ENCODE peak calls at places on chromosome 5, in eight cellular contexts. One of them, this sample, is unnamed.

GRCh38 chr5:78424680-78425079 is 64.3 kb downstream of the SCAMP1 start:
- DNase-seq in cardiac muscle cell: no peak
- DNase-seq in PC-9: no peak
- DNase-seq in fibroblast of lung: no peak
- DNase-seq in lung: no peak
- DNase-seq in esophagus squamous epithelium: no peak
- DNase-seq in trophoblast cell: no peak
- DNase-seq in epithelial cell of prostate: no peak
- DNase-seq in this sample: no peak

GRCh38 chr5:28685794-28686193 is 1647.4 kb upstream of the CDH9 start:
- DNase-seq in epithelial cell of prostate: no peak
- DNase-seq in cardiac muscle cell: no peak
- DNase-seq in lung: no peak
- DNase-seq in trophoblast cell: no peak
- DNase-seq in PC-9: no peak
- DNase-seq in fibroblast of lung: no peak
- DNase-seq in esophagus squamous epithelium: no peak
- DNase-seq in this sample: no peak

GRCh38 chr5:43078956-43079355 is 38.8 kb upstream of the ANXA2R start:
- DNase-seq in fibroblast of lung: peak; percentile 48
- DNase-seq in trophoblast cell: peak; percentile 89
- DNase-seq in cardiac muscle cell: peak; percentile 89
- DNase-seq in esophagus squamous epithelium: no peak
- DNase-seq in epithelial cell of prostate: no peak
- DNase-seq in lung: no peak
- DNase-seq in PC-9: peak; percentile 52
- DNase-seq in this sample: no peak

GRCh38 chr5:72231989-72232703 is 87.9 kb downstream of the MRPS27 start:
- DNase-seq in PC-9: peak; percentile 25
- DNase-seq in cardiac muscle cell: no peak
- DNase-seq in epithelial cell of prostate: no peak
- DNase-seq in esophagus squamous epithelium: no peak
- DNase-seq in lung: no peak
- DNase-seq in trophoblast cell: no peak
- DNase-seq in fibroblast of lung: no peak
- DNase-seq in this sample: peak; percentile 52

GRCh38 chr5:142929602-142930001 is 159.4 kb downstream of the ARHGAP26 start:
- DNase-seq in fibroblast of lung: no peak
- DNase-seq in cardiac muscle cell: no peak
- DNase-seq in epithelial cell of prostate: no peak
- DNase-seq in trophoblast cell: no peak
- DNase-seq in esophagus squamous epithelium: no peak
- DNase-seq in PC-9: no peak
- DNase-seq in lung: no peak
- DNase-seq in this sample: no peak

GRCh38 chr5:5598547-5599113 is 176.2 kb downstream of the ICE1 start:
- DNase-seq in PC-9: no peak
- DNase-seq in trophoblast cell: no peak
- DNase-seq in cardiac muscle cell: no peak
- DNase-seq in lung: no peak
- DNase-seq in fibroblast of lung: no peak
- DNase-seq in epithelial cell of prostate: peak; percentile 14
- DNase-seq in esophagus squamous epithelium: no peak
- DNase-seq in this sample: peak; percentile 0

GRCh38 chr5:149831492-149831891 is 101.4 kb downstream of the PPARGC1B start:
- DNase-seq in esophagus squamous epithelium: no peak
- DNase-seq in cardiac muscle cell: no peak
- DNase-seq in epithelial cell of prostate: no peak
- DNase-seq in PC-9: peak; percentile 7
- DNase-seq in fibroblast of lung: no peak
- DNase-seq in lung: no peak
- DNase-seq in trophoblast cell: peak; percentile 8
- DNase-seq in this sample: peak; percentile 60

GRCh38 chr5:52043543-52043942 is 660.3 kb downstream of the ISL1 start:
- DNase-seq in trophoblast cell: no peak
- DNase-seq in epithelial cell of prostate: no peak
- DNase-seq in cardiac muscle cell: no peak
- DNase-seq in esophagus squamous epithelium: no peak
- DNase-seq in fibroblast of lung: no peak
- DNase-seq in lung: no peak
- DNase-seq in PC-9: no peak
- DNase-seq in this sample: no peak

GRCh38 chr5:163867738-163868137 is 362.3 kb downstream of the MAT2B start:
- DNase-seq in trophoblast cell: no peak
- DNase-seq in lung: no peak
- DNase-seq in fibroblast of lung: peak; percentile 37
- DNase-seq in PC-9: no peak
- DNase-seq in epithelial cell of prostate: no peak
- DNase-seq in cardiac muscle cell: peak; percentile 70
- DNase-seq in esophagus squamous epithelium: no peak
- DNase-seq in this sample: no peak

GRCh38 chr5:174086751-174087150 is 41.2 kb downstream of the NSG2 start:
- DNase-seq in trophoblast cell: no peak
- DNase-seq in PC-9: no peak
- DNase-seq in esophagus squamous epithelium: no peak
- DNase-seq in cardiac muscle cell: peak; percentile 10
- DNase-seq in fibroblast of lung: no peak
- DNase-seq in lung: no peak
- DNase-seq in epithelial cell of prostate: no peak
- DNase-seq in this sample: no peak

GRCh38 chr5:78621269-78621871 is 27.2 kb downstream of the LHFPL2 start:
- DNase-seq in cardiac muscle cell: no peak
- DNase-seq in PC-9: no peak
- DNase-seq in fibroblast of lung: peak; percentile 51
- DNase-seq in epithelial cell of prostate: no peak
- DNase-seq in trophoblast cell: no peak
- DNase-seq in lung: no peak
- DNase-seq in esophagus squamous epithelium: no peak
- DNase-seq in this sample: no peak

GRCh38 chr5:31213676-31214638 is 20.5 kb downstream of the CDH6 start:
- DNase-seq in PC-9: no peak
- DNase-seq in fibroblast of lung: no peak
- DNase-seq in esophagus squamous epithelium: no peak
- DNase-seq in trophoblast cell: no peak
- DNase-seq in lung: no peak
- DNase-seq in cardiac muscle cell: no peak
- DNase-seq in epithelial cell of prostate: no peak
- DNase-seq in this sample: no peak

GRCh38 chr5:65100846-65101678 is 332.3 kb downstream of the CWC27 start:
- DNase-seq in epithelial cell of prostate: no peak
- DNase-seq in PC-9: peak; percentile 49
- DNase-seq in lung: peak; percentile 53
- DNase-seq in trophoblast cell: peak; percentile 77
- DNase-seq in fibroblast of lung: peak; percentile 91
- DNase-seq in cardiac muscle cell: peak; percentile 92
- DNase-seq in esophagus squamous epithelium: no peak
- DNase-seq in this sample: peak; percentile 63

GRCh38 chr5:117743337-117743736 is 1168.7 kb upstream of the SEMA6A start:
- DNase-seq in esophagus squamous epithelium: no peak
- DNase-seq in trophoblast cell: no peak
- DNase-seq in lung: no peak
- DNase-seq in PC-9: no peak
- DNase-seq in epithelial cell of prostate: no peak
- DNase-seq in fibroblast of lung: no peak
- DNase-seq in cardiac muscle cell: no peak
- DNase-seq in this sample: no peak

GRCh38 chr5:37197340-37198050 is 51.7 kb downstream of the CPLANE1 start:
- DNase-seq in epithelial cell of prostate: no peak
- DNase-seq in fibroblast of lung: peak; percentile 16
- DNase-seq in trophoblast cell: no peak
- DNase-seq in cardiac muscle cell: peak; percentile 34
- DNase-seq in lung: no peak
- DNase-seq in esophagus squamous epithelium: no peak
- DNase-seq in PC-9: no peak
- DNase-seq in this sample: no peak

GRCh38 chr5:134892282-134892681 is 12.6 kb upstream of the PCBD2 start:
- DNase-seq in trophoblast cell: no peak
- DNase-seq in esophagus squamous epithelium: no peak
- DNase-seq in epithelial cell of prostate: no peak
- DNase-seq in cardiac muscle cell: no peak
- DNase-seq in PC-9: no peak
- DNase-seq in fibroblast of lung: no peak
- DNase-seq in lung: no peak
- DNase-seq in this sample: no peak
- H3K27ac ChIP-seq in trophoblast cell: no peak overlapping the region
- H3K27ac ChIP-seq in esophagus squamous epithelium: no peak overlapping the region
- H3K27ac ChIP-seq in epithelial cell of prostate: no peak overlapping the region
- H3K27ac ChIP-seq in cardiac muscle cell: no peak overlapping the region
- H3K27ac ChIP-seq in PC-9: no peak overlapping the region
- H3K27ac ChIP-seq in fibroblast of lung: no peak overlapping the region
- H3K27ac ChIP-seq in lung: no peak overlapping the region
- H3K27ac ChIP-seq in this sample: no peak overlapping the region

GRCh38 chr5:139654464-139654863 is 6.3 kb downstream of the CXXC5 start:
- DNase-seq in lung: no peak
- DNase-seq in cardiac muscle cell: no peak
- DNase-seq in PC-9: no peak
- DNase-seq in esophagus squamous epithelium: no peak
- DNase-seq in epithelial cell of prostate: no peak
- DNase-seq in fibroblast of lung: no peak
- DNase-seq in trophoblast cell: no peak
- DNase-seq in this sample: no peak

GRCh38 chr5:139654875-139655491 is 6.8 kb downstream of the CXXC5 start:
- DNase-seq in lung: no peak
- DNase-seq in epithelial cell of prostate: no peak
- DNase-seq in cardiac muscle cell: no peak
- DNase-seq in trophoblast cell: no peak
- DNase-seq in PC-9: no peak
- DNase-seq in fibroblast of lung: no peak
- DNase-seq in esophagus squamous epithelium: no peak
- DNase-seq in this sample: no peak

GRCh38 chr5:139652788-139653241 is 4.7 kb downstream of the CXXC5 start:
- DNase-seq in PC-9: no peak
- DNase-seq in cardiac muscle cell: no peak
- DNase-seq in lung: no peak
- DNase-seq in epithelial cell of prostate: no peak
- DNase-seq in esophagus squamous epithelium: no peak
- DNase-seq in fibroblast of lung: no peak
- DNase-seq in trophoblast cell: no peak
- DNase-seq in this sample: no peak

GRCh38 chr5:139651863-139652787 is 4.0 kb downstream of the CXXC5 start:
- DNase-seq in PC-9: peak; percentile 79
- DNase-seq in esophagus squamous epithelium: no peak
- DNase-seq in cardiac muscle cell: peak; percentile 66
- DNase-seq in lung: peak; percentile 72
- DNase-seq in epithelial cell of prostate: peak; percentile 75
- DNase-seq in trophoblast cell: peak; percentile 57
- DNase-seq in fibroblast of lung: peak; percentile 77
- DNase-seq in this sample: no peak

GRCh38 chr5:139653616-139654015 is 5.5 kb downstream of the CXXC5 start:
- DNase-seq in epithelial cell of prostate: no peak
- DNase-seq in cardiac muscle cell: no peak
- DNase-seq in PC-9: no peak
- DNase-seq in fibroblast of lung: no peak
- DNase-seq in trophoblast cell: no peak
- DNase-seq in esophagus squamous epithelium: no peak
- DNase-seq in lung: no peak
- DNase-seq in this sample: no peak
- H3K27ac ChIP-seq in epithelial cell of prostate: no peak overlapping the region
- H3K27ac ChIP-seq in cardiac muscle cell: peak overlapping the region; percentile 99
- H3K27ac ChIP-seq in PC-9: no peak overlapping the region
- H3K27ac ChIP-seq in fibroblast of lung: peak overlapping the region; percentile 78
- H3K27ac ChIP-seq in trophoblast cell: no peak overlapping the region
- H3K27ac ChIP-seq in esophagus squamous epithelium: peak overlapping the region; percentile 48
- H3K27ac ChIP-seq in lung: peak overlapping the region; percentile 80
- H3K27ac ChIP-seq in this sample: no peak overlapping the region

GRCh38 chr5:151068571-151069197 is 12.2 kb downstream of the TNIP1 start:
- DNase-seq in cardiac muscle cell: no peak
- DNase-seq in lung: no peak
- DNase-seq in fibroblast of lung: no peak
- DNase-seq in PC-9: no peak
- DNase-seq in esophagus squamous epithelium: no peak
- DNase-seq in trophoblast cell: no peak
- DNase-seq in epithelial cell of prostate: no peak
- DNase-seq in this sample: no peak
- H3K27ac ChIP-seq in cardiac muscle cell: no peak overlapping the region
- H3K27ac ChIP-seq in lung: peak overlapping the region; percentile 87
- H3K27ac ChIP-seq in fibroblast of lung: no peak overlapping the region
- H3K27ac ChIP-seq in PC-9: no peak overlapping the region
- H3K27ac ChIP-seq in esophagus squamous epithelium: peak overlapping the region; percentile 31
- H3K27ac ChIP-seq in trophoblast cell: no peak overlapping the region
- H3K27ac ChIP-seq in epithelial cell of prostate: no peak overlapping the region
- H3K27ac ChIP-seq in this sample: no peak overlapping the region

GRCh38 chr5:74624501-74624900 is 16.0 kb downstream of the ENC1 start:
- DNase-seq in esophagus squamous epithelium: no peak
- DNase-seq in lung: peak; percentile 51
- DNase-seq in cardiac muscle cell: no peak
- DNase-seq in PC-9: peak; percentile 82
- DNase-seq in trophoblast cell: peak; percentile 97
- DNase-seq in fibroblast of lung: no peak
- DNase-seq in epithelial cell of prostate: peak; percentile 95
- DNase-seq in this sample: peak; percentile 98

GRCh38 chr5:74622122-74622521 is 18.4 kb downstream of the ENC1 start:
- DNase-seq in esophagus squamous epithelium: no peak
- DNase-seq in lung: no peak
- DNase-seq in PC-9: no peak
- DNase-seq in cardiac muscle cell: no peak
- DNase-seq in trophoblast cell: no peak
- DNase-seq in fibroblast of lung: no peak
- DNase-seq in epithelial cell of prostate: no peak
- DNase-seq in this sample: peak; percentile 51

GRCh38 chr5:74624009-74624408 is 16.5 kb downstream of the ENC1 start:
- DNase-seq in trophoblast cell: no peak
- DNase-seq in PC-9: no peak
- DNase-seq in epithelial cell of prostate: no peak
- DNase-seq in lung: no peak
- DNase-seq in fibroblast of lung: no peak
- DNase-seq in cardiac muscle cell: no peak
- DNase-seq in esophagus squamous epithelium: no peak
- DNase-seq in this sample: no peak

GRCh38 chr5:74621492-74621891 is 19.0 kb downstream of the ENC1 start:
- DNase-seq in PC-9: no peak
- DNase-seq in epithelial cell of prostate: no peak
- DNase-seq in fibroblast of lung: no peak
- DNase-seq in esophagus squamous epithelium: no peak
- DNase-seq in trophoblast cell: no peak
- DNase-seq in cardiac muscle cell: no peak
- DNase-seq in lung: no peak
- DNase-seq in this sample: no peak

GRCh38 chr5:74622944-74623343 is 17.6 kb downstream of the ENC1 start:
- DNase-seq in epithelial cell of prostate: no peak
- DNase-seq in cardiac muscle cell: no peak
- DNase-seq in esophagus squamous epithelium: no peak
- DNase-seq in lung: no peak
- DNase-seq in PC-9: no peak
- DNase-seq in trophoblast cell: no peak
- DNase-seq in fibroblast of lung: no peak
- DNase-seq in this sample: no peak
- H3K27ac ChIP-seq in epithelial cell of prostate: no peak overlapping the region
- H3K27ac ChIP-seq in cardiac muscle cell: no peak overlapping the region
- H3K27ac ChIP-seq in esophagus squamous epithelium: no peak overlapping the region
- H3K27ac ChIP-seq in lung: no peak overlapping the region
- H3K27ac ChIP-seq in PC-9: no peak overlapping the region
- H3K27ac ChIP-seq in trophoblast cell: no peak overlapping the region
- H3K27ac ChIP-seq in fibroblast of lung: no peak overlapping the region
- H3K27ac ChIP-seq in this sample: no peak overlapping the region